ENCODE peak calls at places on chromosome 2, in four cellular contexts. Q, F, G and C are unnamed samples.

GRCh38 chr2:108607706-108608301 is 73.5 kb downstream of the LIMS1 start:
- DNase-seq in Q (peak; percentile 79), F (no peak), G (no peak), C (peak; percentile 61)

GRCh38 chr2:188897096-188897495 is 77.1 kb upstream of the COL3A1 start:
- DNase-seq in Q (no peak), F (no peak), G (peak; percentile 47), C (no peak)

GRCh38 chr2:66446178-66446860 is 11.4 kb downstream of the MEIS1 start:
- DNase-seq in Q (no peak), F (no peak), G (no peak), C (no peak)

GRCh38 chr2:238848941-238849853 is 1.3 kb downstream of the TWIST2 start:
- DNase-seq in Q (peak; percentile 26), F (no peak), G (no peak), C (no peak)

GRCh38 chr2:230872968-230873669 is 8.4 kb downstream of the ITM2C start:
- DNase-seq in Q (no peak), F (no peak), G (no peak), C (no peak)

GRCh38 chr2:7048762-7049294 is 131.6 kb downstream of the RNF144A start:
- DNase-seq in Q (no peak), F (no peak), G (no peak), C (no peak)

GRCh38 chr2:197073701-197074433 is 147.4 kb upstream of the PGAP1 start:
- DNase-seq in Q (peak; percentile 68), F (no peak), G (peak; percentile 38), C (no peak)

GRCh38 chr2:233857511-233858118 is 3.3 kb upstream of the HJURP start:
- DNase-seq in Q (peak; percentile 5), F (no peak), G (no peak), C (peak; percentile 44)

GRCh38 chr2:118633371-118633770 is 214.1 kb downstream of the EN1 start:
- DNase-seq in Q (no peak), F (no peak), G (no peak), C (no peak)

GRCh38 chr2:239955989-239956817 is 68.9 kb downstream of the NDUFA10 start:
- DNase-seq in Q (no peak), F (no peak), G (no peak), C (no peak)

GRCh38 chr2:11556101-11556806 is 22.4 kb downstream of the GREB1 start:
- DNase-seq in Q (no peak), F (no peak), G (no peak), C (no peak)

GRCh38 chr2:32946314-32947075 is at the start of gene LTBP1:
- DNase-seq in Q (peak; percentile 77), F (peak; percentile 7), G (peak; percentile 36), C (peak; percentile 78)

GRCh38 chr2:79327460-79327859 is 167.9 kb upstream of the REG3A start:
- DNase-seq in Q (no peak), F (no peak), G (no peak), C (no peak)

GRCh38 chr2:1321297-1321696 is 92.0 kb upstream of the TPO start:
- DNase-seq in Q (no peak), F (no peak), G (no peak), C (no peak)

GRCh38 chr2:187504312-187504921 is 49.8 kb downstream of the TFPI start:
- DNase-seq in Q (peak; percentile 56), F (no peak), G (no peak), C (peak; percentile 81)

GRCh38 chr2:230932556-230933511 is 7.8 kb upstream of the GPR55 start:
- DNase-seq in Q (no peak), F (no peak), G (peak; percentile 13), C (no peak)

GRCh38 chr2:3244486-3244885 is 133.1 kb downstream of the EIPR1 start:
- DNase-seq in Q (no peak), F (no peak), G (no peak), C (no peak)